ENCODE peak calls at places on chromosomes 13 and 19, in seven cellular contexts. G is uterus; P is body of pancreas; T is activated CD4-positive, CD25-positive, alpha-beta regulatory T cell; M is CD4-positive, alpha-beta T cell; V is A673; Y is NCI-H2107. J is an unnamed sample.

GRCh38 chr13:28718186-28718537 is 608 bp downstream of the SLC46A3 start:
- DNase-seq in T (no peak), M (no peak), P (no peak), Y (no peak), G (no peak), V (no peak), J (no peak)

GRCh38 chr13:99752373-99752772 is 219.2 kb downstream of the ZIC5 start:
- DNase-seq in V (peak), T (no peak), M (no peak), G (no peak), Y (no peak), P (no peak), J (no peak)

GRCh38 chr19:48745208-48745995 is 1.3 kb downstream of the IZUMO1 start:
- DNase-seq in Y (no peak), V (peak), G (no peak), T (no peak), M (peak), P (peak), J (no peak)

GRCh38 chr13:42395066-42395821 is 123.3 kb downstream of the AKAP11 start:
- DNase-seq in V (no peak), Y (no peak), G (no peak), M (no peak), T (no peak), P (no peak), J (no peak)

GRCh38 chr19:16566161-16566560 is 6.1 kb downstream of the SLC35E1 start:
- DNase-seq in Y (no peak), M (peak), G (no peak), V (no peak), T (peak), P (peak), J (no peak)

GRCh38 chr13:94679614-94680013 is 32.7 kb downstream of the SOX21 start:
- DNase-seq in G (no peak), V (no peak), Y (no peak), P (no peak), M (no peak), T (no peak), J (no peak)

GRCh38 chr13:23644527-23644926 is 74.3 kb downstream of the TNFRSF19 start:
- DNase-seq in T (no peak), Y (no peak), P (no peak), M (no peak), V (no peak), G (no peak), J (no peak)

GRCh38 chr13:102291587-102292218 is 110.1 kb downstream of the FGF14 start:
- DNase-seq in M (no peak), P (peak), V (peak), Y (no peak), G (no peak), T (no peak), J (peak)

GRCh38 chr13:94700051-94700535 is 12.3 kb downstream of the SOX21 start:
- DNase-seq in M (no peak), T (no peak), Y (no peak), P (no peak), V (no peak), G (no peak), J (no peak)

GRCh38 chr13:59176775-59177174 is 987.0 kb downstream of the DIAPH3 start:
- DNase-seq in Y (no peak), M (no peak), T (no peak), P (no peak), V (peak), G (no peak), J (no peak)

GRCh38 chr13:77022341-77022740 is 4.6 kb downstream of the FBXL3 start:
- DNase-seq in V (no peak), P (no peak), G (no peak), M (no peak), Y (no peak), T (no peak), J (no peak)